ENCODE peak calls at places on chromosome 20, in four cellular contexts. P is activated CD4-positive, alpha-beta T cell treated with anti-CD3 and anti-CD28 coated beads, Interleukin-2, amount 50 U/mL, for 48 hours; T is prostate gland; L is activated CD4-positive, CD25-positive, alpha-beta regulatory T cell. E is an unnamed sample.

GRCh38 chr20:18001131-18001921 is 32.5 kb downstream of the MGME1 start:
- DNase-seq in L (no peak), T (peak), P (no peak), E (peak)

GRCh38 chr20:19073584-19074198 is 138.8 kb upstream of the SLC24A3 start:
- DNase-seq in P (no peak), T (no peak), L (no peak), E (no peak)

GRCh38 chr20:5480824-5481600 is 164.3 kb upstream of the PROKR2 start:
- DNase-seq in P (no peak), T (no peak), L (no peak), E (no peak)

GRCh38 chr20:61869750-61870507 is 195.8 kb downstream of the TAF4 start:
- DNase-seq in P (no peak), L (no peak), T (no peak), E (no peak)

GRCh38 chr20:41357424-41358163 is 9.0 kb downstream of the EMILIN3 start:
- DNase-seq in L (no peak), P (no peak), T (no peak), E (no peak)

GRCh38 chr20:61584851-61585250 is 332.8 kb downstream of the CDH4 start:
- DNase-seq in L (no peak), P (no peak), T (no peak), E (peak)

GRCh38 chr20:48404598-48404997 is 423.2 kb downstream of the PREX1 start:
- DNase-seq in L (no peak), T (no peak), P (no peak), E (no peak)

GRCh38 chr20:11260611-11261010 is 586.8 kb upstream of the JAG1 start:
- DNase-seq in L (no peak), P (no peak), T (no peak), E (no peak)

GRCh38 chr20:18404172-18404571 is 62.7 kb downstream of the DZANK1 start:
- DNase-seq in L (no peak), P (no peak), T (no peak), E (no peak)

GRCh38 chr20:49507741-49508434 is 25.4 kb upstream of the KCNB1 start:
- DNase-seq in L (no peak), T (peak), P (no peak), E (no peak)

GRCh38 chr20:13771853-13772453 is 12.8 kb downstream of the ESF1 start:
- DNase-seq in L (no peak), T (no peak), P (no peak), E (no peak)

GRCh38 chr20:33866398-33867079 is 55.4 kb downstream of the CHMP4B start:
- DNase-seq in P (no peak), T (no peak), L (no peak), E (no peak)

GRCh38 chr20:62734336-62734735 is 25.7 kb downstream of the NTSR1 start:
- DNase-seq in T (no peak), P (no peak), L (no peak), E (no peak)

GRCh38 chr20:43820742-43821330 is 93.8 kb upstream of the TOX2 start:
- DNase-seq in P (no peak), L (no peak), T (peak), E (no peak)

GRCh38 chr20:35283441-35284266 is 918 bp downstream of the EIF6 start:
- DNase-seq in L (no peak), T (no peak), P (no peak), E (no peak)

GRCh38 chr20:21396921-21397340 is 395 bp downstream of the NKX2-4 start:
- DNase-seq in P (no peak), L (no peak), T (no peak), E (no peak)

GRCh38 chr20:23361108-23361650 is 803 bp upstream of the GZF1 start:
- DNase-seq in T (no peak), L (no peak), P (no peak), E (peak)

GRCh38 chr20:62122659-62123449 is 579 bp downstream of the LSM14B start:
- DNase-seq in P (peak), L (peak), T (peak), E (peak)

GRCh38 chr20:22204801-22205200 is 379.6 kb downstream of the FOXA2 start:
- DNase-seq in T (no peak), P (no peak), L (no peak), E (no peak)

GRCh38 chr20:13904766-13905165 is 85.6 kb downstream of the SEL1L2 start:
- DNase-seq in P (no peak), T (no peak), L (no peak), E (no peak)

GRCh38 chr20:6164421-6165341 is 41.9 kb upstream of the FERMT1 start:
- DNase-seq in T (no peak), L (no peak), P (no peak), E (peak)

GRCh38 chr20:50475879-50476292 is 34.3 kb upstream of the PTPN1 start:
- DNase-seq in T (no peak), P (no peak), L (no peak), E (peak)

GRCh38 chr20:50191065-50191565 is 485 bp downstream of the CEBPB start:
- DNase-seq in T (peak), L (peak), P (peak), E (peak)

GRCh38 chr20:47792021-47792618 is 6.8 kb upstream of the SULF2 start:
- DNase-seq in P (no peak), T (peak), L (no peak), E (peak)

GRCh38 chr20:57988422-57988821 is 240.0 kb downstream of the ANKRD60 start:
- DNase-seq in P (no peak), L (no peak), T (no peak), E (no peak)

GRCh38 chr20:48659888-48660287 is 167.9 kb downstream of the PREX1 start:
- DNase-seq in T (peak), L (no peak), P (no peak), E (no peak)

GRCh38 chr20:25250508-25250907 is 2.6 kb downstream of the PYGB start:
- DNase-seq in P (no peak), L (no peak), T (no peak), E (no peak)